ENCODE peak calls at places on chromosomes 2 and 18, in seven cellular contexts. Y is BJ, U is aorta, B is activated gamma-delta T cell treated with Interleukin-2 at 50 U/mL for 16 hours, Z is IMR-90, N is NCI-H774, H is left colon. V is an unnamed sample.

GRCh38 chr2:111168528-111168929 is 47.8 kb downstream of the BCL2L11 start:
- DNase-seq in B (peak; percentile 52), N (peak; percentile 14), U (peak; percentile 61), H (peak; percentile 57), Y (no peak), Z (peak; percentile 89), V (no peak)

GRCh38 chr2:9765611-9766531 is 77.4 kb upstream of the TAF1B start:
- DNase-seq in Y (no peak), B (no peak), H (no peak), U (no peak), N (no peak), Z (no peak), V (no peak)

GRCh38 chr2:9373505-9373904 is 49.8 kb downstream of the ITGB1BP1 start:
- DNase-seq in U (no peak), Z (no peak), H (no peak), N (no peak), Y (no peak), B (no peak), V (no peak)

GRCh38 chr18:67463829-67464228 is 52.7 kb downstream of the DSEL start:
- DNase-seq in Y (no peak), U (no peak), N (no peak), H (no peak), Z (no peak), B (no peak), V (no peak)

GRCh38 chr2:156784034-156784433 is 347.9 kb downstream of the GPD2 start:
- DNase-seq in Z (no peak), H (peak; percentile 10), B (no peak), Y (no peak), U (no peak), N (no peak), V (no peak)

GRCh38 chr18:24482826-24483225 is 22.4 kb downstream of the HRH4 start:
- DNase-seq in Y (no peak), B (no peak), H (no peak), N (no peak), Z (no peak), U (no peak), V (no peak)

GRCh38 chr18:58592223-58593214 is 36.4 kb downstream of the ALPK2 start:
- DNase-seq in B (no peak), Y (no peak), U (no peak), Z (no peak), H (no peak), N (peak; percentile 35), V (no peak)

GRCh38 chr2:38187416-38188127 is 111.6 kb upstream of the CYP1B1 start:
- DNase-seq in N (peak; percentile 67), B (no peak), U (peak; percentile 88), Z (peak; percentile 94), H (peak; percentile 31), Y (peak; percentile 61), V (peak; percentile 71)

GRCh38 chr18:46736136-46736535 is 20.7 kb downstream of the ST8SIA5 start:
- DNase-seq in U (no peak), Y (no peak), B (no peak), H (no peak), Z (no peak), N (no peak), V (no peak)

GRCh38 chr2:218993345-218994315 is at the start of gene CRYBA2:
- DNase-seq in N (peak; percentile 27), H (no peak), U (peak; percentile 38), Y (no peak), Z (no peak), B (no peak), V (no peak)

GRCh38 chr2:152304845-152305244 is 30.1 kb upstream of the FMNL2 start:
- DNase-seq in B (no peak), N (no peak), Y (peak; percentile 4), Z (no peak), H (no peak), U (no peak), V (no peak)

GRCh38 chr2:88350641-88351601 is 101.6 kb downstream of the FOXI3 start:
- DNase-seq in H (peak; percentile 77), Y (no peak), Z (peak; percentile 12), U (peak; percentile 72), N (peak; percentile 67), B (peak; percentile 21), V (peak; percentile 55)

GRCh38 chr2:217086038-217086522 is 226.2 kb upstream of the TNP1 start:
- DNase-seq in Y (no peak), H (no peak), U (peak; percentile 57), N (no peak), B (no peak), Z (peak; percentile 64), V (no peak)

GRCh38 chr18:67282796-67283195 is 233.7 kb downstream of the DSEL start:
- DNase-seq in Z (peak; percentile 11), N (no peak), B (no peak), U (no peak), H (no peak), Y (peak; percentile 36), V (no peak)